ENCODE peak calls at places on chromosomes 11 and 22, in seven cellular contexts. A, J, R, E, X, S and G are unnamed samples.

GRCh38 chr11:125201525-125202121 is 37.1 kb downstream of the PKNOX2 start:
- DNase-seq in A (peak; percentile 32), J (no peak), R (no peak), E (no peak), X (no peak), S (no peak), G (peak; percentile 68)

GRCh38 chr11:47864910-47865309 is 16.8 kb upstream of the NUP160 start:
- DNase-seq in A (no peak), J (no peak), R (peak; percentile 26), E (no peak), X (no peak), S (no peak), G (no peak)

GRCh38 chr11:67489860-67490726 is 7.3 kb downstream of the AIP start:
- DNase-seq in A (no peak), J (no peak), R (no peak), E (no peak), X (no peak), S (no peak), G (no peak)

GRCh38 chr11:61851900-61852295 is 23.8 kb downstream of the FADS2 start:
- DNase-seq in A (no peak), J (no peak), R (no peak), E (no peak), X (no peak), S (no peak), G (no peak)

GRCh38 chr11:84871116-84871515 is 756.0 kb downstream of the DLG2 start:
- DNase-seq in A (no peak), J (no peak), R (no peak), E (no peak), X (no peak), S (no peak), G (no peak)

GRCh38 chr11:93490996-93491618 is 52.1 kb downstream of the SMCO4 start:
- DNase-seq in A (no peak), J (no peak), R (no peak), E (no peak), X (no peak), S (no peak), G (no peak)

GRCh38 chr22:38153821-38154562 is 27.6 kb downstream of the PLA2G6 start:
- DNase-seq in A (peak; percentile 27), J (no peak), R (no peak), E (no peak), X (no peak), S (no peak), G (peak; percentile 78)

GRCh38 chr22:23884133-23884532 is 10.1 kb upstream of the MIF start:
- DNase-seq in A (no peak), J (no peak), R (no peak), E (no peak), X (no peak), S (no peak), G (no peak)

GRCh38 chr22:20751185-20751851 is 22.6 kb upstream of the SERPIND1 start:
- DNase-seq in A (no peak), J (no peak), R (no peak), E (no peak), X (no peak), S (no peak), G (no peak)

GRCh38 chr11:127003260-127003981 is 2.9 kb upstream of the KIRREL3 start:
- DNase-seq in A (no peak), J (peak; percentile 24), R (peak; percentile 81), E (no peak), X (peak; percentile 47), S (no peak), G (no peak)

GRCh38 chr22:37690901-37691504 is 4.9 kb downstream of the NOL12 start:
- DNase-seq in A (no peak), J (no peak), R (no peak), E (no peak), X (no peak), S (no peak), G (no peak)

GRCh38 chr11:12876340-12876739 is 132.8 kb upstream of the RASSF10 start:
- DNase-seq in A (no peak), J (no peak), R (no peak), E (no peak), X (no peak), S (no peak), G (no peak)

GRCh38 chr22:32309585-32310251 is 47.9 kb upstream of the RFPL3 start:
- DNase-seq in A (no peak), J (no peak), R (peak; percentile 2), E (no peak), X (no peak), S (no peak), G (no peak)

GRCh38 chr11:134086376-134086775 is 17.5 kb downstream of the JAM3 start:
- DNase-seq in A (no peak), J (no peak), R (no peak), E (no peak), X (peak; percentile 35), S (no peak), G (no peak)

GRCh38 chr11:81725691-81726090 is 1008.0 kb downstream of the FAM181B start:
- DNase-seq in A (no peak), J (no peak), R (no peak), E (no peak), X (no peak), S (no peak), G (no peak)

GRCh38 chr22:32632650-32633049 is 158.0 kb downstream of the FBXO7 start:
- DNase-seq in A (no peak), J (no peak), R (no peak), E (no peak), X (no peak), S (no peak), G (no peak)

GRCh38 chr22:19719488-19720021 is 3.8 kb upstream of the GP1BB start:
- DNase-seq in A (no peak), J (no peak), R (no peak), E (no peak), X (no peak), S (no peak), G (no peak)

GRCh38 chr11:19084661-19085315 is 24.3 kb upstream of the MRGPRX2 start:
- DNase-seq in A (no peak), J (no peak), R (no peak), E (no peak), X (no peak), S (no peak), G (no peak)

GRCh38 chr22:42190274-42190673 is 59.7 kb upstream of the CYP2D6 start:
- DNase-seq in A (no peak), J (no peak), R (no peak), E (no peak), X (no peak), S (no peak), G (no peak)

GRCh38 chr11:12163181-12163841 is 52.9 kb downstream of the MICAL2 start:
- DNase-seq in A (peak; percentile 55), J (no peak), R (no peak), E (no peak), X (peak; percentile 49), S (no peak), G (no peak)

GRCh38 chr11:120835601-120836228 is 188.2 kb upstream of the TBCEL start:
- DNase-seq in A (no peak), J (peak; percentile 12), R (no peak), E (no peak), X (no peak), S (no peak), G (no peak)

GRCh38 chr11:34656062-34656720 is 35.3 kb downstream of the EHF start:
- DNase-seq in A (no peak), J (no peak), R (no peak), E (no peak), X (no peak), S (no peak), G (no peak)

GRCh38 chr11:64879226-64879900 is 942 bp upstream of the EHD1 start:
- DNase-seq in A (peak; percentile 79), J (no peak), R (no peak), E (no peak), X (no peak), S (no peak), G (no peak)

GRCh38 chr11:84384637-84385227 is 1098.6 kb upstream of the CCDC90B start:
- DNase-seq in A (no peak), J (peak; percentile 9), R (peak; percentile 63), E (no peak), X (peak; percentile 2), S (no peak), G (peak; percentile 49)

GRCh38 chr22:31950226-31950625 is 5.9 kb downstream of the YWHAH start:
- DNase-seq in A (no peak), J (no peak), R (peak; percentile 37), E (no peak), X (no peak), S (no peak), G (no peak)

GRCh38 chr11:61037694-61038093 is 64.6 kb upstream of the CD5 start:
- DNase-seq in A (no peak), J (no peak), R (no peak), E (no peak), X (no peak), S (no peak), G (no peak)

GRCh38 chr11:63681208-63682044 is at the start of gene RTN3:
- DNase-seq in A (peak; percentile 99), J (peak; percentile 99), R (peak; percentile 98), E (peak; percentile 92), X (peak; percentile 93), S (peak; percentile 98), G (peak; percentile 99)

GRCh38 chr11:27347949-27348879 is 14.8 kb downstream of the CCDC34 start:
- DNase-seq in A (no peak), J (no peak), R (peak; percentile 4), E (no peak), X (no peak), S (no peak), G (no peak)

GRCh38 chr11:67406969-67407699 is 3.3 kb downstream of the TBC1D10C start:
- DNase-seq in A (no peak), J (no peak), R (no peak), E (no peak), X (no peak), S (no peak), G (no peak)

GRCh38 chr22:43481528-43482309 is 69.9 kb downstream of the MPPED1 start:
- DNase-seq in A (no peak), J (peak; percentile 21), R (no peak), E (no peak), X (no peak), S (peak; percentile 8), G (no peak)